ENCODE peak calls at places on chromosomes 13 and 19, in five cellular contexts. C is activated CD4-positive, alpha-beta T cell treated with anti-CD3 and anti-CD28 coated beads, Interleukin-2, amount 50 U/mL, for 48 hours; K is left colon; I is breast epithelium; X is NCI-H345. S is an unnamed sample.

GRCh38 chr19:12791345-12792047 is at the start of gene JUNB:
- DNase-seq in C (peak), K (peak), I (peak), X (peak), S (peak)

GRCh38 chr19:18417250-18418033 is 1.8 kb upstream of the SSBP4 start:
- DNase-seq in C (peak), K (peak), I (no peak), X (peak), S (no peak)

GRCh38 chr19:5624154-5624663 is 1.3 kb downstream of the SAFB start:
- DNase-seq in C (peak), K (peak), I (peak), X (no peak), S (peak)

GRCh38 chr19:34327851-34328250 is 37.1 kb upstream of the GPI start:
- DNase-seq in C (no peak), K (no peak), I (no peak), X (no peak), S (no peak)

GRCh38 chr13:87889241-87889640 is 218.1 kb downstream of the SLITRK5 start:
- DNase-seq in C (no peak), K (no peak), I (no peak), X (peak), S (no peak)

GRCh38 chr13:23672616-23673015 is 102.4 kb downstream of the TNFRSF19 start:
- DNase-seq in C (no peak), K (no peak), I (no peak), X (no peak), S (no peak)

GRCh38 chr13:87736849-87737400 is 65.8 kb downstream of the SLITRK5 start:
- DNase-seq in C (no peak), K (no peak), I (no peak), X (no peak), S (no peak)

GRCh38 chr19:13881692-13882418 is 4.9 kb downstream of the NANOS3 start:
- DNase-seq in C (no peak), K (no peak), I (no peak), X (no peak), S (no peak)

GRCh38 chr19:40178756-40179155 is 12.5 kb upstream of the MAP3K10 start:
- DNase-seq in C (no peak), K (no peak), I (no peak), X (no peak), S (no peak)

GRCh38 chr19:15249912-15250634 is 17.8 kb upstream of the EPHX3 start:
- DNase-seq in C (no peak), K (no peak), I (no peak), X (no peak), S (peak)

GRCh38 chr13:36778083-36778671 is 40.8 kb upstream of the RFXAP start:
- DNase-seq in C (no peak), K (no peak), I (no peak), X (no peak), S (no peak)

GRCh38 chr19:18502633-18503294 is 19.1 kb downstream of the ELL start:
- DNase-seq in C (no peak), K (no peak), I (no peak), X (no peak), S (no peak)

GRCh38 chr13:75831389-75831788 is 195.3 kb downstream of the LMO7 start:
- DNase-seq in C (no peak), K (no peak), I (no peak), X (no peak), S (no peak)

GRCh38 chr19:677201-677600 is 1.0 kb downstream of the FSTL3 start:
- DNase-seq in C (no peak), K (peak), I (peak), X (peak), S (no peak)

GRCh38 chr13:19153782-19154450 is 27.7 kb downstream of the TUBA3C start:
- DNase-seq in C (peak), K (no peak), I (no peak), X (no peak), S (no peak)

GRCh38 chr19:35856001-35856400 is 710 bp upstream of the KIRREL2 start:
- DNase-seq in C (no peak), K (no peak), I (no peak), X (no peak), S (no peak)

GRCh38 chr13:51767100-51767499 is 36.9 kb downstream of the DHRS12 start:
- DNase-seq in C (no peak), K (no peak), I (no peak), X (no peak), S (no peak)

GRCh38 chr13:36163809-36164308 is 32.7 kb upstream of the DCLK1 start:
- DNase-seq in C (no peak), K (peak), I (no peak), X (peak), S (no peak)

GRCh38 chr19:14091086-14091884 is 734 bp upstream of the SAMD1 start:
- DNase-seq in C (peak), K (peak), I (no peak), X (peak), S (peak)

GRCh38 chr13:66574606-66575005 is 655.5 kb downstream of the PCDH9 start:
- DNase-seq in C (no peak), K (no peak), I (no peak), X (no peak), S (no peak)

GRCh38 chr19:41205995-41206394 is 13.0 kb downstream of the CYP2S1 start:
- DNase-seq in C (no peak), K (no peak), I (no peak), X (no peak), S (no peak)

GRCh38 chr19:54469496-54469934 is 3.6 kb downstream of the CDC42EP5 start:
- DNase-seq in C (no peak), K (peak), I (no peak), X (no peak), S (no peak)

GRCh38 chr13:23637813-23638212 is 67.6 kb downstream of the TNFRSF19 start:
- DNase-seq in C (no peak), K (no peak), I (no peak), X (no peak), S (no peak)

GRCh38 chr19:16927883-16928282 is 39.1 kb downstream of the F2RL3 start:
- DNase-seq in C (no peak), K (no peak), I (no peak), X (no peak), S (no peak)

GRCh38 chr19:5249526-5249925 is 91.1 kb downstream of the PTPRS start:
- DNase-seq in C (no peak), K (no peak), I (no peak), X (no peak), S (no peak)

GRCh38 chr13:112056739-112057433 is 10.1 kb upstream of the SOX1 start:
- DNase-seq in C (no peak), K (no peak), I (no peak), X (peak), S (no peak)

GRCh38 chr13:113938716-113939115 is 35.2 kb downstream of the C13orf46 start:
- DNase-seq in C (no peak), K (no peak), I (no peak), X (peak), S (no peak)

GRCh38 chr13:95641961-95642621 is 2.4 kb downstream of the DZIP1 start:
- DNase-seq in C (no peak), K (no peak), I (no peak), X (no peak), S (peak)

GRCh38 chr13:114196629-114197028 is 17.6 kb downstream of the CFAP97D2 start:
- DNase-seq in C (no peak), K (no peak), I (no peak), X (no peak), S (no peak)

GRCh38 chr13:37647038-37647650 is 48.6 kb upstream of the POSTN start:
- DNase-seq in C (no peak), K (no peak), I (no peak), X (peak), S (no peak)

GRCh38 chr19:46288896-46289588 is 7.8 kb upstream of the HIF3A start:
- DNase-seq in C (no peak), K (no peak), I (no peak), X (no peak), S (no peak)

GRCh38 chr13:51519839-51520238 is 64.4 kb upstream of the WDFY2 start:
- DNase-seq in C (no peak), K (no peak), I (no peak), X (no peak), S (no peak)

GRCh38 chr13:114134111-114134943 is 1.9 kb upstream of the RASA3 start:
- DNase-seq in C (no peak), K (no peak), I (no peak), X (no peak), S (no peak)

GRCh38 chr13:27370305-27370853 is 54.0 kb upstream of the GTF3A start:
- DNase-seq in C (no peak), K (no peak), I (no peak), X (no peak), S (no peak)

GRCh38 chr19:10013316-10013715 is at the start of gene RDH8:
- DNase-seq in C (no peak), K (no peak), I (no peak), X (no peak), S (no peak)

GRCh38 chr19:29665826-29666633 is 769 bp downstream of the PLEKHF1 start:
- DNase-seq in C (no peak), K (no peak), I (peak), X (no peak), S (no peak)

GRCh38 chr19:11745871-11746270 is 7.1 kb upstream of the ZNF823 start:
- DNase-seq in C (no peak), K (no peak), I (no peak), X (no peak), S (no peak)

GRCh38 chr19:8835877-8836276 is 3.7 kb downstream of the MBD3L1 start:
- DNase-seq in C (no peak), K (no peak), I (no peak), X (no peak), S (no peak)